ENCODE peak calls at places on chromosomes 5 and 9, in four cellular contexts. F is uterus, A is esophagus squamous epithelium, M is GM23248. J is an unnamed sample. For H3K27me3, the result is how much of the 10 kb centered on the place peaks cover.

GRCh38 chr9:92510747-92511146 is 25.0 kb downstream of the ECM2 start:
- DNase-seq in F (no peak), A (no peak), M (no peak), J (no peak)

GRCh38 chr5:150729859-150730258 is 29.0 kb downstream of the DCTN4 start:
- DNase-seq in F (no peak), A (no peak), M (no peak), J (no peak)

GRCh38 chr5:88660326-88660946 is 222.5 kb downstream of the MEF2C start:
- DNase-seq in F (no peak), A (no peak), M (peak), J (no peak)

GRCh38 chr5:140982083-140982716 is 15.9 kb downstream of the PCDHAC2 start:
- DNase-seq in F (no peak), A (no peak), M (no peak), J (no peak)

GRCh38 chr9:101235105-101235866 is 149.5 kb downstream of the BAAT start:
- DNase-seq in F (no peak), A (no peak), M (peak), J (no peak)

GRCh38 chr5:129367883-129368282 is 92.2 kb upstream of the ADAMTS19 start:
- DNase-seq in F (no peak), A (no peak), M (no peak), J (no peak)

GRCh38 chr5:2186472-2187015 is 303.8 kb upstream of the IRX4 start:
- DNase-seq in F (no peak), A (no peak), M (no peak), J (no peak)

GRCh38 chr9:137294091-137294683 is 7.9 kb downstream of the NRARP start:
- DNase-seq in F (no peak), A (no peak), M (peak), J (peak)

GRCh38 chr9:94906713-94907112 is 180.2 kb downstream of the AOPEP start:
- DNase-seq in F (no peak), A (no peak), M (no peak), J (no peak)

GRCh38 chr9:121363586-121363961 is 6.5 kb downstream of the STOM start:
- DNase-seq in F (no peak), A (no peak), M (no peak), J (no peak)

GRCh38 chr5:108523360-108523759 is 141.5 kb upstream of the FBXL17 start:
- DNase-seq in F (no peak), A (no peak), M (no peak), J (no peak)

GRCh38 chr9:109115931-109116541 is 3.7 kb downstream of the TMEM245 start:
- DNase-seq in F (peak), A (no peak), M (no peak), J (no peak)

GRCh38 chr9:126228111-126228778 is 98.4 kb upstream of the MVB12B start:
- DNase-seq in F (no peak), A (no peak), M (no peak), J (no peak)

GRCh38 chr5:157463621-157464407 is 3.8 kb downstream of the NIPAL4 start:
- DNase-seq in F (no peak), A (no peak), M (peak), J (no peak)

GRCh38 chr9:133539434-133539833 is 4.9 kb downstream of the ADAMTSL2 start:
- DNase-seq in F (peak), A (no peak), M (peak), J (peak)

GRCh38 chr9:91246842-91247241 is 114.9 kb downstream of the AUH start:
- DNase-seq in F (no peak), A (no peak), M (peak), J (no peak)

GRCh38 chr9:92608221-92609141 is 61.5 kb downstream of the IPPK start:
- DNase-seq in F (no peak), A (no peak), M (peak), J (no peak)

GRCh38 chr9:134217431-134218210 is 53.3 kb upstream of the RNU6ATAC start:
- DNase-seq in F (no peak), A (no peak), M (no peak), J (peak)

GRCh38 chr5:54701179-54701578 is 183.6 kb downstream of the SNX18 start:
- DNase-seq in F (peak), A (no peak), M (peak), J (no peak)

GRCh38 chr5:178385472-178385853 is 152.9 kb upstream of the PHYKPL start:
- DNase-seq in F (no peak), A (no peak), M (peak), J (peak)

GRCh38 chr9:86732514-86732913 is 214.8 kb downstream of the GAS1 start:
- DNase-seq in F (peak), A (no peak), M (peak), J (no peak)

GRCh38 chr5:171581756-171582155 is 162.3 kb downstream of the FGF18 start:
- DNase-seq in F (no peak), A (no peak), M (peak), J (no peak)

GRCh38 chr5:57778528-57779175 is 296.0 kb upstream of the ACTBL2 start:
- DNase-seq in F (no peak), A (no peak), M (no peak), J (no peak)

GRCh38 chr5:75412111-75412990 is 75.3 kb downstream of the HMGCR start:
- DNase-seq in F (no peak), A (no peak), M (peak), J (no peak)

GRCh38 chr9:137138058-137138697 is 776 bp upstream of the GRIN1 start:
- DNase-seq in F (no peak), A (no peak), M (no peak), J (peak)

GRCh38 chr9:129682381-129682780 is 16.9 kb downstream of the PRRX2 start:
- DNase-seq in F (no peak), A (no peak), M (no peak), J (no peak)

GRCh38 chr5:174721522-174722432 is 2.6 kb upstream of the MSX2 start:
- DNase-seq in F (no peak), A (no peak), M (no peak), J (no peak)

GRCh38 chr5:174724484-174725260 is at the start of gene MSX2:
- DNase-seq in F (peak), A (no peak), M (peak), J (peak)

GRCh38 chr5:174723979-174724483 is 351 bp upstream of the MSX2 start:
- DNase-seq in F (no peak), A (no peak), M (peak), J (no peak)

GRCh38 chr5:174722500-174722899 is 1.9 kb upstream of the MSX2 start:
- DNase-seq in F (no peak), A (no peak), M (no peak), J (no peak)

DNA sequence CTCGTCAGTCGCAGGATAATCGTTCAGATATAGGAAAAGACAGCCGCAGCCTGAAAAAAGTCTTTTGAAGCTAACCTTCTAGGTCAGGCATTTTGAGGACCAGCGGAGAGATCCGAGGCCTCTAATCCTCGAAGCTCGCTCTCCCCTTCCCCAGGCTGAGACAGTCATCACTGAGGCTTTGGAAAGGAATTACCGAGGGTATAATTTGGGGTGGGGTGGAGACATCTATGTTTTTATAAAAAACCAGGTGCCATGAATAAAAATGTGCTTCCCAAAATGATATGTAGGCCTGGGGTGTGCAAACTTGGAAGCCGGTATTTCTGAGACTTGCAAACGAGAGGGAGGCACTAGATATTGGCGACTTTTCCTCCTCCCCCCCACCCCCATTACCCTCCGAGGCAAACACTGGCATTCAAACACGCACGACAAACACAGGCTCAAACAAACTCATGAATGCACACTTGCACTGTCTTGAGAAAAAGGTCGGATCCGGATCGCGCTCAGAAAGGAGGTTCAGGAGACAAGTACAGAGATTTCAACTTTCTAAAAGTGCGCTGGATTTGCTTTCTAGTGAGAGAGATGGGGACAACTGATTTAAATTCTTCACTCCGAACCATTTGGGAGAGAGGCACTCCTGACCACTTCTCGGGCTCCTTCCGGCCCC is 935 bp upstream of the MSX2 start:
- DNase-seq in F (no peak), A (no peak), M (no peak), J (no peak)
- H3K27me3 ChIP-seq in F (under half), A (half or more), M (under half), J (half or more)

GRCh38 chr5:139797335-139797734 is 1.7 kb downstream of the PSD2 start:
- DNase-seq in F (no peak), A (no peak), M (peak), J (no peak)

GRCh38 chr5:139799359-139799758 is 3.8 kb downstream of the PSD2 start:
- DNase-seq in F (no peak), A (no peak), M (no peak), J (peak)

GRCh38 chr5:139798883-139799282 is 3.3 kb downstream of the PSD2 start:
- DNase-seq in F (no peak), A (no peak), M (no peak), J (no peak)

GRCh38 chr5:139796061-139796806 is 626 bp downstream of the PSD2 start:
- DNase-seq in F (no peak), A (no peak), M (no peak), J (no peak)

GRCh38 chr5:139797856-139798510 is 2.4 kb downstream of the PSD2 start:
- DNase-seq in F (no peak), A (no peak), M (no peak), J (no peak)
- H3K27me3 ChIP-seq in F (under half), A (under half), M (half or more), J (under half)

GRCh38 chr5:180646963-180647305 is 2.5 kb downstream of the FLT4 start:
- DNase-seq in F (peak), A (no peak), M (no peak), J (peak)
- H3K27me3 ChIP-seq in F (under half), A (under half), M (half or more), J (under half)

GRCh38 chr5:68217476-68217984 is 2.0 kb downstream of the PIK3R1 start:
- DNase-seq in F (no peak), A (no peak), M (peak), J (no peak)

GRCh38 chr5:68216737-68217231 is 1.2 kb downstream of the PIK3R1 start:
- DNase-seq in F (no peak), A (no peak), M (peak), J (no peak)

GRCh38 chr5:68215208-68215887 is at the start of gene PIK3R1:
- DNase-seq in F (peak), A (peak), M (peak), J (peak)

GRCh38 chr5:68214472-68215207 is 916 bp upstream of the PIK3R1 start:
- DNase-seq in F (no peak), A (no peak), M (peak), J (no peak)

GRCh38 chr5:68215888-68216736 is 556 bp downstream of the PIK3R1 start:
- DNase-seq in F (peak), A (peak), M (peak), J (peak)
- H3K27me3 ChIP-seq in F (under half), A (under half), M (under half), J (under half)

DNA sequence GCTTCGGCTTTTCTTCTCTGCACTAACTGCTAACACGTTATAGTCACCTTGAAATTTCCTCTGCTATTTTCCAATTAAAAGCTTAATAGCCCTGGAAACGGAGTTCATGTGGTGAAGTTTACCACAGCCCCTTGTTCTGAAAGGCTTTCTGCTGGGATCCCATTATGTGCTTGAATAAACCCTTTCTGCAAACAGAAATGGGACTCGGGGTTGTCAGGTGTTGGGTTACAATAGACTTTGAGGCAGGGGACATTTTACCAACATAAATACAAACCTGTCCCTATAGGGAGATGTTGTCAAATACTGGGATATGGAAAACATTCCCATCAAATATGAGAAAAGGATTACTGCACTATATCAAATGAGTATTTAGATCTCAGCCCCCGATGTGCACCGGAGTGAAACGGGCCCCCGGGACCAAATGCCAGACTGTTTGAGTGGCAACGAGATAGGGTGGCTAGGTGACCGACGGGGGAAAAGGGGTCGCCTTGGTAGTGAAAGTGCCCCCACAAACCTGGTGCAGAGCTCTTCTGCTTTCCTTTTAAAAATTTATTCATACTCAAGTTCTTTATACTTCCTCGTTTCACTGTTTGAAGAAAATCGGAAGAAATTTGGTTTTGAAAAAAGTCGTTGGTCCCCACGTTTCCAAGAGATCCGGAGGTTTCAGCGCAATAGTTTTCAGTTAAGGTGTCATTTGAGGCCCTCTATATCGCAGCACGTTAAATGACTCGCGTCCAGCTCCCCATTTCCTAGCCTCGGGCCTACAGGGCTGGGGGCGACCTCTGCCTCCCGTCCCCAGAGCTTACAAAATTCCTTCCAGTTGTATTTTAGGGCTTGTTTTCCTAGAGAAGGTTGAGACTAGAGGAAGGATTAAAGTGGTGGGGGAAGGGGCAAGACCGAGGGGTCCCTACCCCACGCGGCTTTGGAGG is 2.1 kb upstream of the DMRT3 start:
- DNase-seq in F (no peak), A (no peak), M (no peak), J (no peak)
- H3K27me3 ChIP-seq in F (half or more), A (under half), M (half or more), J (half or more)

GRCh38 chr9:135344523-135344901 is 135.1 kb upstream of the PPP1R26 start:
- DNase-seq in F (no peak), A (no peak), M (no peak), J (no peak)
- H3K27me3 ChIP-seq in F (under half), A (under half), M (under half), J (under half)

GRCh38 chr9:2461886-2462285 is 159.7 kb upstream of the VLDLR start:
- DNase-seq in F (no peak), A (no peak), M (peak), J (no peak)
- H3K27me3 ChIP-seq in F (under half), A (under half), M (under half), J (under half)

J was measured in upper lobe of right lung.